ENCODE peak calls at places on chromosome 9, in eight cellular contexts. J is GM23338; F is SJSA1; Y is psoas muscle; S is IMR-90; U is tibial artery; V is CD8-positive, alpha-beta T cell; T is naive thymus-derived CD4-positive, alpha-beta T cell. O is an unnamed sample.

GRCh38 chr9:4299006-4299795 is 667 bp downstream of the GLIS3 start:
- DNase-seq in J (peak; percentile 72), F (peak; percentile 55), Y (peak; percentile 65), S (peak; percentile 50), U (peak; percentile 32), V (no peak), T (peak; percentile 35), O (peak; percentile 18)

GRCh38 chr9:87007711-87008360 is 60.5 kb upstream of the GAS1 start:
- DNase-seq in J (no peak), F (no peak), Y (no peak), S (peak; percentile 25), U (no peak), V (no peak), T (no peak), O (peak; percentile 31)

GRCh38 chr9:129391215-129391614 is 213.2 kb upstream of the IER5L start:
- DNase-seq in J (no peak), F (no peak), Y (peak; percentile 41), S (no peak), U (peak; percentile 12), V (no peak), T (no peak), O (no peak)

GRCh38 chr9:37104183-37104889 is 16.0 kb upstream of the ZCCHC7 start:
- DNase-seq in J (no peak), F (no peak), Y (no peak), S (peak; percentile 91), U (no peak), V (no peak), T (no peak), O (no peak)

GRCh38 chr9:114914139-114914538 is 16.3 kb downstream of the TNFSF8 start:
- DNase-seq in J (peak; percentile 31), F (no peak), Y (no peak), S (peak; percentile 7), U (no peak), V (no peak), T (no peak), O (no peak)

GRCh38 chr9:102841376-102841775 is 153.8 kb upstream of the CYLC2 start:
- DNase-seq in J (no peak), F (no peak), Y (no peak), S (no peak), U (no peak), V (no peak), T (no peak), O (no peak)

GRCh38 chr9:19782005-19782404 is 6.8 kb downstream of the SLC24A2 start:
- DNase-seq in J (peak; percentile 50), F (no peak), Y (no peak), S (no peak), U (no peak), V (no peak), T (no peak), O (no peak)

GRCh38 chr9:100216178-100216787 is 117.2 kb downstream of the INVS start:
- DNase-seq in J (peak; percentile 86), F (no peak), Y (peak; percentile 55), S (peak; percentile 45), U (no peak), V (peak; percentile 32), T (peak; percentile 53), O (no peak)

GRCh38 chr9:101727621-101728524 is 10.6 kb downstream of the GRIN3A start:
- DNase-seq in J (peak; percentile 85), F (no peak), Y (no peak), S (peak; percentile 11), U (no peak), V (no peak), T (no peak), O (no peak)

GRCh38 chr9:118711843-118712242 is 657.4 kb downstream of the BRINP1 start:
- DNase-seq in J (no peak), F (no peak), Y (no peak), S (no peak), U (no peak), V (no peak), T (no peak), O (no peak)

GRCh38 chr9:127362829-127363228 is 34.1 kb upstream of the SLC2A8 start:
- DNase-seq in J (no peak), F (no peak), Y (no peak), S (no peak), U (no peak), V (no peak), T (peak; percentile 8), O (no peak)

GRCh38 chr9:4837768-4838546 is 45.2 kb downstream of the RCL1 start:
- DNase-seq in J (no peak), F (peak; percentile 71), Y (no peak), S (peak; percentile 93), U (peak; percentile 61), V (no peak), T (no peak), O (peak; percentile 19)

GRCh38 chr9:3497406-3497805 is 28.4 kb downstream of the RFX3 start:
- DNase-seq in J (no peak), F (no peak), Y (no peak), S (peak; percentile 73), U (no peak), V (no peak), T (no peak), O (no peak)

GRCh38 chr9:18142964-18143363 is 331.0 kb upstream of the ADAMTSL1 start:
- DNase-seq in J (peak; percentile 54), F (no peak), Y (no peak), S (no peak), U (no peak), V (no peak), T (no peak), O (no peak)

GRCh38 chr9:124661184-124661755 is 109.8 kb downstream of the NR6A1 start:
- DNase-seq in J (no peak), F (no peak), Y (no peak), S (peak; percentile 19), U (no peak), V (no peak), T (no peak), O (no peak)

GRCh38 chr9:26753971-26754370 is 138.6 kb downstream of the CAAP1 start:
- DNase-seq in J (no peak), F (no peak), Y (no peak), S (no peak), U (no peak), V (no peak), T (no peak), O (no peak)

GRCh38 chr9:119868694-119869093 is 499.5 kb upstream of the BRINP1 start:
- DNase-seq in J (no peak), F (peak; percentile 13), Y (no peak), S (no peak), U (no peak), V (no peak), T (no peak), O (no peak)

GRCh38 chr9:121916008-121916407 is 177.1 kb downstream of the TTLL11 start:
- DNase-seq in J (no peak), F (no peak), Y (no peak), S (peak; percentile 64), U (no peak), V (no peak), T (no peak), O (no peak)

GRCh38 chr9:469672-470040 is 255.0 kb downstream of the DOCK8 start:
- DNase-seq in J (peak; percentile 56), F (no peak), Y (peak; percentile 55), S (no peak), U (peak; percentile 20), V (no peak), T (peak; percentile 28), O (no peak)

GRCh38 chr9:6782378-6782777 is 24.6 kb downstream of the KDM4C start:
- DNase-seq in J (no peak), F (no peak), Y (no peak), S (no peak), U (no peak), V (no peak), T (no peak), O (no peak)

GRCh38 chr9:124873664-124874063 is 11.7 kb downstream of the ARPC5L start:
- DNase-seq in J (no peak), F (no peak), Y (no peak), S (no peak), U (no peak), V (no peak), T (no peak), O (no peak)

GRCh38 chr9:73176450-73176875 is 24.8 kb downstream of the ANXA1 start:
- DNase-seq in J (peak; percentile 11), F (peak; percentile 88), Y (no peak), S (no peak), U (no peak), V (no peak), T (no peak), O (no peak)

GRCh38 chr9:115400801-115401200 is 282.8 kb upstream of the TNC start:
- DNase-seq in J (no peak), F (peak; percentile 10), Y (no peak), S (peak; percentile 74), U (no peak), V (no peak), T (no peak), O (no peak)

DNA sequence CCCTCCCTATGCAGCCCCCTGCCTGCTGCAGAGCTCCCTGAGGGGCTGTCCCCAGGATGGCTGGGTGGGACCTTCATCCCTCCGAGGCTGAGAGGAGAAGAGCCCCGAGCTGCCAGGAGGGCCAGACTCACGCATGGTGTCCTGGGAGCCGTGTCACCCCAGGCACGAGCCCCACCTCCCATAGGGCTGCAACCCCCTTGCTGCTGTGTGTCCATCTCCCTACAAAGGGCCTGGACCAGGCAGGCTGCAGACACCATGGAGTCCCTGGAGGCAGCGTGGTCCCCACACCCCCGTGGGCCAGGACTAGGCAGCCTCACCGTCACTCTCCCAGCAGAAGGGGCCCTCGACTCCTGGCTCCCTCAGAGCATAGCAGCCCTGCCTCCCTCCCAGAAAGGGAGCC is 11.2 kb upstream of the SEC16A start:
- DNase-seq in J (no peak), F (no peak), Y (no peak), S (no peak), U (no peak), V (no peak), T (no peak), O (no peak)
- H3K27ac ChIP-seq in J (no peak overlapping the region), F (no peak overlapping the region), Y (no peak overlapping the region), S (no peak overlapping the region), U (no peak overlapping the region), V (no peak overlapping the region), T (no peak overlapping the region), O (peak overlapping the region; percentile 78)

GRCh38 chr9:12785251-12785880 is 10.5 kb downstream of the LURAP1L start:
- DNase-seq in J (no peak), F (no peak), Y (no peak), S (peak; percentile 55), U (peak; percentile 62), V (no peak), T (no peak), O (no peak)
- H3K27ac ChIP-seq in J (no peak overlapping the region), F (no peak overlapping the region), Y (peak overlapping the region; percentile 12), S (peak overlapping the region; percentile 75), U (peak overlapping the region; percentile 93), V (no peak overlapping the region), T (no peak overlapping the region), O (no peak overlapping the region)

GRCh38 chr9:21770877-21771560 is 31.4 kb upstream of the MTAP start:
- DNase-seq in J (no peak), F (no peak), Y (no peak), S (peak; percentile 88), U (no peak), V (no peak), T (no peak), O (no peak)
- H3K27ac ChIP-seq in J (no peak overlapping the region), F (no peak overlapping the region), Y (no peak overlapping the region), S (peak overlapping the region; percentile 38), U (no peak overlapping the region), V (no peak overlapping the region), T (no peak overlapping the region), O (no peak overlapping the region)

DNA sequence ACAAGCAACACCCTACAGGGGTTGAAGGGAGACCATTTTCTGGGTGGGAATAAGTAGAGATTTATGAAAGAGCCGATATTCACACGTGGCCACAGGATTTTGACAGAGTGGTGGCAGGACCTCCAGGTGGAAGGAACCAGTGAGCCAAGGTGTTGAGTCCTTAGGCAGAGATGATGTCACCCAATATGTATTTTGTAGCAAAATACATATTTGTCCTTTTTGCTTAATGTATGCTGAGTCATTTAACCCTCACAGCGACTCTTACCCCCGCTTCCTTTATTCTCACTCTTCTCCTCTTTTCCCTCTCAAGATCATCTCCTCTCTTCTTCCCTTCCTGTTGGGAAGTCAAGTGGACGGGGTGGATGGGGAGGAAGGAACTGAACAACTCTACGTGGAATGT is 215.7 kb upstream of the S1PR3 start:
- DNase-seq in J (no peak), F (no peak), Y (no peak), S (peak; percentile 43), U (no peak), V (no peak), T (no peak), O (no peak)
- H3K27ac ChIP-seq in J (no peak overlapping the region), F (peak overlapping the region; percentile 89), Y (no peak overlapping the region), S (peak overlapping the region; percentile 82), U (peak overlapping the region; percentile 16), V (no peak overlapping the region), T (no peak overlapping the region), O (no peak overlapping the region)